ENCODE peak calls at places on chromosomes 1 and 21, in seven cellular contexts. G, W, M, O, F, T and X are unnamed samples. For H3K36me3, the result is how much of the 10 kb centered on the place peaks cover.

GRCh38 chr1:179817056-179817455 is 60.5 kb downstream of the TOR1AIP2 start:
- DNase-seq in G (peak), W (no peak), M (no peak), O (no peak), F (no peak), T (no peak), X (no peak)

GRCh38 chr1:30008998-30009657 is 714.3 kb downstream of the MATN1 start:
- DNase-seq in G (no peak), W (no peak), M (peak), O (no peak), F (no peak), T (no peak), X (no peak)

GRCh38 chr1:161089251-161089924 is at the start of gene NECTIN4:
- DNase-seq in G (no peak), W (peak), M (no peak), O (no peak), F (no peak), T (no peak), X (peak)

GRCh38 chr1:241775021-241775420 is 73.0 kb upstream of the EXO1 start:
- DNase-seq in G (no peak), W (no peak), M (no peak), O (no peak), F (no peak), T (no peak), X (no peak)

GRCh38 chr1:19894218-19894617 is 12.0 kb downstream of the OTUD3 start:
- DNase-seq in G (no peak), W (no peak), M (no peak), O (no peak), F (no peak), T (no peak), X (no peak)

GRCh38 chr1:76501136-76501535 is 366.1 kb upstream of the ST6GALNAC5 start:
- DNase-seq in G (no peak), W (no peak), M (no peak), O (no peak), F (no peak), T (peak), X (no peak)

GRCh38 chr1:38257374-38257773 is 210.8 kb upstream of the POU3F1 start:
- DNase-seq in G (no peak), W (no peak), M (no peak), O (no peak), F (no peak), T (no peak), X (no peak)

GRCh38 chr1:232271991-232272589 is 357.8 kb downstream of the SIPA1L2 start:
- DNase-seq in G (no peak), W (no peak), M (peak), O (no peak), F (no peak), T (no peak), X (no peak)

GRCh38 chr1:33094971-33095604 is 14.1 kb downstream of the AZIN2 start:
- DNase-seq in G (peak), W (no peak), M (peak), O (no peak), F (no peak), T (peak), X (no peak)

GRCh38 chr1:150887018-150887417 is at the start of gene CTXND2:
- DNase-seq in G (no peak), W (no peak), M (peak), O (no peak), F (no peak), T (no peak), X (no peak)

GRCh38 chr1:198166900-198167299 is 10.1 kb downstream of the NEK7 start:
- DNase-seq in G (no peak), W (no peak), M (no peak), O (no peak), F (no peak), T (no peak), X (no peak)

GRCh38 chr1:178271471-178271870 is 177.6 kb downstream of the RASAL2 start:
- DNase-seq in G (no peak), W (no peak), M (no peak), O (no peak), F (no peak), T (no peak), X (no peak)

GRCh38 chr1:158179301-158180041 is 1.2 kb upstream of the CD1D start:
- DNase-seq in G (no peak), W (no peak), M (no peak), O (no peak), F (no peak), T (no peak), X (no peak)

GRCh38 chr1:92949937-92950817 is 11.1 kb downstream of the DIPK1A start:
- DNase-seq in G (no peak), W (no peak), M (peak), O (no peak), F (no peak), T (no peak), X (no peak)

GRCh38 chr1:53966794-53967193 is 20.6 kb downstream of the LRRC42 start:
- DNase-seq in G (no peak), W (no peak), M (no peak), O (no peak), F (no peak), T (no peak), X (no peak)

GRCh38 chr1:53963472-53963871 is 17.3 kb downstream of the LRRC42 start:
- DNase-seq in G (no peak), W (no peak), M (no peak), O (no peak), F (no peak), T (no peak), X (no peak)

GRCh38 chr1:53967409-53968124 is 21.4 kb downstream of the LRRC42 start:
- DNase-seq in G (no peak), W (no peak), M (no peak), O (no peak), F (no peak), T (no peak), X (no peak)

GRCh38 chr1:53962395-53962794 is 16.2 kb downstream of the LRRC42 start:
- DNase-seq in G (no peak), W (no peak), M (no peak), O (no peak), F (no peak), T (no peak), X (no peak)

GRCh38 chr1:53964109-53964508 is 18.0 kb downstream of the LRRC42 start:
- DNase-seq in G (no peak), W (no peak), M (no peak), O (no peak), F (no peak), T (no peak), X (no peak)
- H3K36me3 ChIP-seq in G (under half), W (half or more), M (half or more), O (under half), F (under half), T (under half), X (under half)

DNA sequence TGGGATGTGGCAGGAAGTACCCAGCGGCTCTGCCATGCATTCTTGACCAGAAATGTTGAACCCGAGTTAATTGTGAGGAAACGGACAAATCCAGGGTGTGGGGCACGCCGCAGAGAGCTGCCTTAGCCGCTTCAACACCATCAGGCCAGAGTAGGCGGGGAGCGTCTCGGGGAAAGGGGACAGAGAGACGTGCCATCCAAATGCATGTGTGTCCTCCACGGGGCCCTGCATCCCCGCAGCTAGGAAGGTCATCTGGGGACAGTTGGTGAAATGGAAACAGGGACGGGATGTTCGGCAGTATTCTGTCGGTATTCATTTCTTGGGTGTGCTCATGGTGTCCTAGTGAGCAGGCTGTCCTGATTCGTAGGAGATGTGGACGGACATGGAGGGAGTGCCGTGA is 59.1 kb upstream of the TRAPPC10 start:
- DNase-seq in G (no peak), W (no peak), M (no peak), O (no peak), F (no peak), T (no peak), X (peak)
- H3K36me3 ChIP-seq in G (under half), W (under half), M (under half), O (under half), F (under half), T (under half), X (under half)

GRCh38 chr1:202225131-202225530 is 31.5 kb downstream of the LGR6 start:
- DNase-seq in G (no peak), W (no peak), M (no peak), O (no peak), F (no peak), T (no peak), X (no peak)
- H3K36me3 ChIP-seq in G (under half), W (under half), M (under half), O (under half), F (under half), T (under half), X (under half)

GRCh38 chr1:43448955-43449707 is 4.6 kb downstream of the HYI start:
- DNase-seq in G (peak), W (no peak), M (no peak), O (no peak), F (peak), T (no peak), X (no peak)

GRCh38 chr1:43447891-43448708 is 5.6 kb downstream of the HYI start:
- DNase-seq in G (peak), W (no peak), M (no peak), O (no peak), F (no peak), T (no peak), X (no peak)

GRCh38 chr1:43446388-43446740 is 7.4 kb downstream of the HYI start:
- DNase-seq in G (peak), W (peak), M (no peak), O (no peak), F (no peak), T (no peak), X (no peak)

GRCh38 chr1:43445618-43446387 is 7.9 kb downstream of the HYI start:
- DNase-seq in G (no peak), W (no peak), M (no peak), O (peak), F (no peak), T (no peak), X (no peak)

DNA sequence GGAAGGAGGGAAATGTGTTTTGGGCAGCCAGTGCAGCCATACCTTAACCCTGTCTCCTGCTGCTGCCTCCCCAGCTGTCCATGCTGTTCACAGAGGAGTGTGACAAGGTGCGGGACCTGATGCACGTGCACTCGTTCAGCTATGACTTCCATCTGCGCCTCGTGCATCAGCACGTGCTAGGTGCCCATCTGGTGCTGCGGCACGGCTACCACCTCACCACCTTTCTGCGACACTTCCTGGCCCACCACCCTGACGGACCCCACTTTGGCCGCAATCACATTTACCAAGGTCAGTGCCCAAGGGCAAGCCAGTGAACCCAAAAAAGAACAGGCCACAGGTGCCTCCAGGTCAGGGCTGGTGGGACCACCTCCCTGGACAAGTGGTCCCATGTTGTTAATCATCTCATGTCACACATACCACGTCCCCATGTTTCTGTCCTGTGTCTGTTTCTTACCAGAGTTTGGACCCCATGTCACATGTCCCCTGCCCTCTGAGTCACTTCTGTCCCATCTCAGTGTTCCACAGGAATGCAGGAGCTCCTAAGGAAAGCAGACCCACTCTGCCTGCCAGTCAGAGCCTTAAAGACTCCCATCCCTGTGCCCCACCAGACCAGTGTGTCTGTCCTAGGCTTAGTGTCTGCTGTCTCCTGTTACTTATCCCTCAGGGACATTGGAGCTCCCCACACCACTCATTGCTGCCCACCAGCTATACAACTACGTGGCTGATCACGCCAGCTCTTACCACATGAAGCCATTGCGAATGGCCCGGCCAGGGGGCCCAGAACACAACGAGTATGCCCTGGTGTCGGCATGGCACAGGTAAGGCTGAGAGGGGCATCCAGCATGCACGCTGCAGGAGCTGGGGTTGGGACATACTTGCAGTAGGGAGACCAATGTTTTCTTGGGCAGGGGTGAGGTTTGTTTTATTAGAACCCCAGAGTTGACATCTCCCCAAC is 6.6 kb downstream of the HYI start:
- DNase-seq in G (peak), W (peak), M (no peak), O (peak), F (no peak), T (no peak), X (no peak)
- H3K36me3 ChIP-seq in G (half or more), W (half or more), M (half or more), O (under half), F (half or more), T (half or more), X (under half)

GRCh38 chr1:60540176-60540575 is 466.6 kb upstream of the C1orf87 start:
- DNase-seq in G (no peak), W (no peak), M (no peak), O (no peak), F (no peak), T (no peak), X (no peak)

GRCh38 chr1:60535713-60536112 is 462.1 kb upstream of the C1orf87 start:
- DNase-seq in G (no peak), W (no peak), M (no peak), O (no peak), F (no peak), T (no peak), X (no peak)
- H3K36me3 ChIP-seq in G (under half), W (under half), M (under half), O (under half), F (under half), T (under half), X (under half)

GRCh38 chr1:39474810-39475209 is 16.6 kb upstream of the BMP8A start:
- DNase-seq in G (no peak), W (no peak), M (no peak), O (no peak), F (no peak), T (no peak), X (no peak)

GRCh38 chr1:39472826-39473225 is 18.6 kb upstream of the BMP8A start:
- DNase-seq in G (no peak), W (no peak), M (no peak), O (no peak), F (no peak), T (no peak), X (no peak)

GRCh38 chr1:39469150-39469549 is 22.3 kb upstream of the BMP8A start:
- DNase-seq in G (no peak), W (no peak), M (no peak), O (no peak), F (no peak), T (no peak), X (no peak)

DNA sequence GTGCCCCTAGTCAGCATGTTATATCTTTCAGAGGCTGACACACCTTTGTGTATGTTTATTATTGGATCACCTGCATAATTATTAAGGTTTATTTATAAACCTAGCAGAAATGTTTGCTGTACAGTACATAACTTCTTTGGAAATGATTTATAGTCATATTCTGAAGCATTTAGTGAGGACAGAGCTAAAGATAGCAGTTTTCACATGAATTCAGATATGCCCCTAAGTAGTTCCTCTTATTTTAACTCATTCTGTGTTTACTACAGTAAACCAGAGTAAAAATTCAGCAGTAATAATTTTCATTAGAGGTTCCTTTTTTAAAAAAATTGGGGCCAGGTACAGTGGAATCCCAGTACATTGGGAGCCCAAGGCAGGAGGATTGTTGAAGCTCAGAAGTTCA is 21.4 kb upstream of the BMP8A start:
- DNase-seq in G (no peak), W (no peak), M (no peak), O (no peak), F (no peak), T (no peak), X (no peak)
- H3K36me3 ChIP-seq in G (under half), W (half or more), M (half or more), O (under half), F (under half), T (under half), X (half or more)

DNA sequence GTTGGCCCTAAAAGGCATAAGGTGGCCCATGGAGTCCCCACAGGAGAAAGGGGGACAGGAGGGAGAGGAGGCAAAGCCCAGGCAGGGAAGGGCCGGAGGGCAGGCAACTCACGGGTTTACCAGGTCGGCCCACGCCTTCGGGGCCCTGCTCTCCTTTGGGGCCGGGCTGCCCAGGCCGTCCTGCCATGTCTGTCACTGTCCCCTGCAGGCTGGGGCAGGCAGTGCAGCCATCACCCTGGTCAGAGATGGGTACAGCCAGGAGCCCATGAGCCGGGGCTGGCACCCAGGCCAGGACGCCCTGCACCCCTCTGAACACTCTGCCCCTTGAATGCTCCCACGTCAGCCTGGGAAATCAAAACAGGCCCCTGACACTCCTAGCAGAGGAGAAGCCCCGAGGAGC is 19.8 kb downstream of the COL16A1 start:
- DNase-seq in G (no peak), W (no peak), M (no peak), O (no peak), F (no peak), T (no peak), X (no peak)
- H3K36me3 ChIP-seq in G (under half), W (under half), M (under half), O (under half), F (under half), T (under half), X (under half)

GRCh38 chr1:244841274-244841927 is 5.9 kb downstream of the COX20 start:
- DNase-seq in G (no peak), W (no peak), M (no peak), O (no peak), F (no peak), T (no peak), X (no peak)
- H3K36me3 ChIP-seq in G (under half), W (half or more), M (under half), O (under half), F (under half), T (under half), X (half or more)

GRCh38 chr1:112703706-112704105 is 3.2 kb downstream of the RHOC start:
- DNase-seq in G (peak), W (no peak), M (no peak), O (no peak), F (no peak), T (no peak), X (no peak)
- H3K36me3 ChIP-seq in G (under half), W (under half), M (under half), O (under half), F (under half), T (under half), X (under half)